ENCODE peak calls at places on chromosomes 7 and 10, in nine cellular contexts. U is GM23248, Q is hepatocyte, D is PC-3, J is GM23338, S is OCI-LY7, Z is HCT116, I is PC-9, L is SK-N-SH. K is an unnamed sample. For H3K9me2, the result is how much of the 10 kb centered on the place peaks cover.

GRCh38 chr10:123019941-123020703 is 11.3 kb downstream of the ACADSB start:
- DNase-seq in U (no peak), Z (no peak), S (no peak), I (no peak), J (peak), Q (peak), L (no peak), D (no peak), K (no peak)

GRCh38 chr7:37354661-37355131 is 94.0 kb downstream of the ELMO1 start:
- DNase-seq in Z (no peak), I (no peak), S (no peak), L (no peak), U (no peak), J (no peak), Q (peak), D (no peak), K (no peak)

GRCh38 chr7:139716156-139716942 is 61.4 kb downstream of the HIPK2 start:
- DNase-seq in U (no peak), D (no peak), Q (no peak), S (no peak), J (no peak), I (no peak), L (no peak), Z (no peak), K (no peak)

GRCh38 chr10:70887804-70888800 is at the start of gene PCBD1:
- DNase-seq in J (peak), Z (peak), D (peak), L (peak), Q (peak), U (peak), S (peak), I (peak), K (peak)

GRCh38 chr10:47057471-47057870 is 146.2 kb downstream of the PTPN20 start:
- DNase-seq in I (no peak), Q (no peak), Z (no peak), U (no peak), L (no peak), J (no peak), D (no peak), S (no peak), K (no peak)

GRCh38 chr7:98420966-98421612 is 20.2 kb upstream of the BAIAP2L1 start:
- DNase-seq in Z (peak), I (peak), J (peak), Q (peak), D (peak), S (peak), L (peak), U (peak), K (peak)

GRCh38 chr7:37208528-37208927 is 240.1 kb downstream of the ELMO1 start:
- DNase-seq in I (peak), J (peak), D (peak), Q (peak), L (peak), S (peak), U (peak), Z (peak), K (peak)

GRCh38 chr7:108181073-108181985 is 51.2 kb upstream of the LAMB4 start:
- DNase-seq in J (peak), D (peak), S (peak), I (peak), U (peak), Z (peak), Q (peak), L (peak), K (peak)

GRCh38 chr10:97882142-97883091 is 32.8 kb downstream of the GOLGA7B start:
- DNase-seq in Q (no peak), D (peak), J (no peak), I (peak), Z (peak), U (peak), L (no peak), S (no peak), K (no peak)

GRCh38 chr10:78706986-78707500 is 361.7 kb upstream of the ZMIZ1 start:
- DNase-seq in Z (no peak), S (no peak), U (no peak), Q (no peak), I (no peak), J (no peak), D (no peak), L (no peak), K (no peak)

GRCh38 chr10:130707389-130707979 is 571.3 kb downstream of the GLRX3 start:
- DNase-seq in Z (no peak), L (no peak), D (no peak), S (no peak), I (no peak), Q (no peak), J (peak), U (no peak), K (no peak)

GRCh38 chr7:100191775-100192174 is 14.1 kb downstream of the STAG3 start:
- DNase-seq in D (peak), S (peak), L (no peak), I (no peak), U (peak), Q (no peak), J (no peak), Z (no peak), K (no peak)

GRCh38 chr7:73560035-73560835 is 2.7 kb upstream of the BCL7B start:
- DNase-seq in S (no peak), J (no peak), U (peak), Z (no peak), L (peak), I (no peak), D (peak), Q (peak), K (peak)

GRCh38 chr10:60309891-60310290 is 79.8 kb downstream of the ANK3 start:
- DNase-seq in D (no peak), Z (no peak), S (no peak), U (no peak), I (no peak), L (no peak), Q (no peak), J (no peak), K (no peak)

GRCh38 chr7:112575864-112576263 is 95.1 kb downstream of the LSMEM1 start:
- DNase-seq in U (no peak), D (no peak), S (no peak), I (no peak), Z (no peak), Q (no peak), J (no peak), L (no peak), K (no peak)

GRCh38 chr7:22665816-22666375 is 61.1 kb upstream of the IL6 start:
- DNase-seq in S (no peak), L (no peak), Z (no peak), J (no peak), I (no peak), U (peak), D (peak), Q (no peak), K (no peak)

GRCh38 chr10:125034671-125035070 is 92.7 kb downstream of the ZRANB1 start:
- DNase-seq in J (no peak), D (peak), I (no peak), L (no peak), S (no peak), U (peak), Z (no peak), Q (no peak), K (no peak)

GRCh38 chr7:137328389-137329120 is 15.0 kb downstream of the PTN start:
- DNase-seq in Q (no peak), D (no peak), S (no peak), Z (no peak), J (no peak), I (no peak), L (no peak), U (no peak), K (no peak)

GRCh38 chr7:118755067-118755625 is 530.6 kb downstream of the ANKRD7 start:
- DNase-seq in S (no peak), L (no peak), Q (no peak), Z (no peak), D (peak), U (no peak), I (peak), J (no peak), K (peak)

GRCh38 chr10:14118953-14119352 is 211.8 kb downstream of the FRMD4A start:
- DNase-seq in L (no peak), I (peak), J (no peak), Z (no peak), D (peak), S (no peak), U (no peak), Q (no peak), K (no peak)

GRCh38 chr10:112490543-112490942 is 43.5 kb downstream of the VTI1A start:
- DNase-seq in I (peak), Z (peak), Q (peak), J (no peak), U (peak), L (peak), S (no peak), D (peak), K (no peak)

GRCh38 chr7:106896268-106896667 is 31.2 kb downstream of the PIK3CG start:
- DNase-seq in I (no peak), S (no peak), D (no peak), J (no peak), Z (no peak), Q (no peak), L (no peak), U (no peak), K (no peak)

GRCh38 chr7:128104109-128104742 is 73.0 kb upstream of the LRRC4 start:
- DNase-seq in J (peak), L (peak), Q (no peak), Z (no peak), D (no peak), U (peak), I (no peak), S (peak), K (no peak)

GRCh38 chr10:103807996-103808395 is 47.4 kb downstream of the SH3PXD2A start:
- DNase-seq in I (no peak), L (no peak), Q (no peak), U (no peak), D (no peak), Z (no peak), S (no peak), J (no peak), K (no peak)

GRCh38 chr7:118502235-118502634 is 277.7 kb downstream of the ANKRD7 start:
- DNase-seq in L (no peak), S (no peak), I (no peak), Z (no peak), Q (no peak), D (no peak), J (no peak), U (no peak), K (no peak)

GRCh38 chr7:26857534-26858228 is 6.7 kb downstream of the SKAP2 start:
- DNase-seq in D (no peak), Q (peak), U (no peak), Z (no peak), J (peak), L (peak), I (no peak), S (no peak), K (no peak)

GRCh38 chr7:131166066-131166465 is 161.6 kb upstream of the MKLN1 start:
- DNase-seq in J (no peak), S (no peak), U (peak), Q (no peak), I (no peak), D (peak), L (no peak), Z (no peak), K (no peak)

GRCh38 chr10:127532659-127533058 is 16.4 kb upstream of the NPS start:
- DNase-seq in Q (no peak), U (no peak), I (no peak), Z (no peak), J (no peak), D (no peak), L (no peak), S (no peak), K (no peak)

GRCh38 chr7:107631588-107631987 is 29.0 kb upstream of the SLC26A4 start:
- DNase-seq in U (no peak), Q (no peak), D (no peak), I (no peak), J (no peak), L (no peak), S (no peak), Z (no peak), K (no peak)

GRCh38 chr10:76969366-76969990 is 668.1 kb downstream of the KCNMA1 start:
- DNase-seq in Z (no peak), U (no peak), L (peak), Q (no peak), D (no peak), J (no peak), I (no peak), S (no peak), K (no peak)

GRCh38 chr7:55189878-55190436 is 171.1 kb downstream of the EGFR start:
- DNase-seq in J (peak), I (no peak), L (no peak), Z (no peak), U (no peak), S (no peak), D (no peak), Q (no peak), K (no peak)

GRCh38 chr7:133345690-133346421 is 93.0 kb downstream of the EXOC4 start:
- DNase-seq in S (no peak), Z (no peak), I (no peak), D (no peak), J (peak), L (no peak), Q (no peak), U (no peak), K (no peak)

GRCh38 chr7:133352430-133352829 is 99.6 kb downstream of the EXOC4 start:
- DNase-seq in S (no peak), Z (no peak), U (no peak), Q (no peak), D (no peak), L (no peak), J (no peak), I (no peak), K (no peak)

GRCh38 chr7:133353775-133354174 is 100.9 kb downstream of the EXOC4 start:
- DNase-seq in U (no peak), I (no peak), Z (no peak), L (no peak), S (no peak), J (no peak), D (no peak), Q (no peak), K (no peak)

GRCh38 chr7:133344275-133344674 is 91.4 kb downstream of the EXOC4 start:
- DNase-seq in Q (no peak), J (peak), I (no peak), L (peak), Z (no peak), U (peak), S (no peak), D (no peak), K (no peak)

DNA sequence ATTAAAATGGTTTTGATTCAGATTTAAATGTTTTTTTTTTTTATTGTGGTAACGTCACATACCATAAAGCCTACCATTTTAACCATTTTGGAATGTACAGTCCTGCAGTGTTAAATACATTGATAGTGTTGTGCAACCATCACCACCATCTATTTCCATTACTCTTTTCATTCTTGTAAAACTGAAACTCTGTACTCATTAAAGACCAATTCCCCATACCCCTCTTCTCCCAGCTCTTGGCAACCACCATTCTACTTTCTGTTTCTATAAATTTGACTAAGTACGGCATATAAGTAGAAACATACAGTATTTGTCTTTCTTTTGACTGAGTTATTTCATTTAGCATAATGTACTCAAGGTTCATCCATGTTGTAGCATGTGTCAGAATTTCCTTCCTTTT is 96.2 kb downstream of the EXOC4 start:
- DNase-seq in U (no peak), J (no peak), Q (no peak), S (no peak), L (no peak), Z (no peak), D (no peak), I (no peak), K (peak)
- H3K9me2 ChIP-seq in U (under half), J (under half), Q (under half), S (under half), L (under half), Z (under half), D (under half), I (under half), K (under half)

DNA sequence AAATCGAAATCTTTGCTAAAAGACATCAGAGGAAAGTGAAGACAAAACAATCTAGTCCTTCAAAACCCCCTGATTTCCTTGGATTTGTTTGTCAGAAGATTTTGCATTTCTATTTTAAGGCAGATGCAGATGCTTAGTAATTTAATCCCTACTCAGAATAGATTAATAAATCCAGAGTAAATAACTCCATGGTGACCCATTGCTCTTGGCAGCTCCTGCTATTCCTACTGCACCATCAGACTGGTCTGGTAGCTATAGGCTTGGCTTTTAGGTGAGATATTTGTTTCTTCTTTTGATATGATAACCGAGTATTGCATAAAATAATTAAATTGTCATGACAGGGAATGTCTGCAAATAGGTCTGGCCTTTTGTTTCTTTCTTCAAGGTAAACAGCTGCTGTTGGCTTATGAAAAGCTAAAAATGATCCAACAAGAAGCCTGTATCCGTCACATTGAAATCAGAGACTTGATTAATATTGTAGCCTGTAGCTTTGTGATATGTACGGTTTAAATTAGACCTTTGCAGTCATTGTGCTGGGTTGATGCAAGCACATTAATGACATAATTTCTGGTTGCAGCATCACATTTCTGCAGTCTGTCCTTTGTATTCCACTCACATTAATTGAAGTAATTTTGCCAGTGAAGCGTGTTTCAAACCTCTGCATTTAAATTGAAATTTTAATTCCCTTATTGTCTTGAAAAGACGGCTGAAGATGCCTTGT is 40.7 kb downstream of the EXOC4 start:
- DNase-seq in J (no peak), L (peak), Q (no peak), D (no peak), S (no peak), Z (no peak), U (no peak), I (no peak), K (no peak)
- H3K9me2 ChIP-seq in J (under half), L (under half), Q (under half), D (under half), S (under half), Z (under half), U (under half), I (under half), K (under half)

DNA sequence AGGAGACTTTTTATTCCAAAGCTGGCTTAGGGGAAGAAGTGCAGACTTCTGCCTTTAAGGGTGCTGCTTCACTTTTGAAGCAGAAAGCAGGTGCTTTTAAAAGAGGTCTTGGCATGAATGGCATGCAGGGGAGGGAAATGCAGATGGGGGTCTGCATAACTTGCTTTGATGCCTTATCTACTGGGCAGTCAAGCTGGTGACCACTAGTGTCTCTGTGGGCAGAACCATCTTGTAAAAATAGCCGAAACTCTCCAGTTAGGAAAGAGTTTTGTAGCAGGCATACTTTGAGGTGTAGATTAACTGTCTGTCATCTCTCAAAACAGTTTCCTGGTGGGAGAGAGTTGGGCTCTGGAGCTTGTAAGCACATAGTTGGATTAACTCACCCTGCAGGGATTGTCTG is 9.9 kb upstream of the CTNNA3 start:
- DNase-seq in Q (no peak), D (no peak), L (no peak), Z (no peak), U (no peak), J (no peak), I (no peak), S (no peak), K (no peak)
- H3K9me2 ChIP-seq in Q (under half), D (under half), L (under half), Z (under half), U (under half), J (under half), I (under half), S (under half), K (under half)

GRCh38 chr7:24701899-24702235 is 55.4 kb downstream of the GSDME start:
- DNase-seq in L (no peak), I (no peak), J (no peak), Z (no peak), D (no peak), U (no peak), S (no peak), Q (no peak), K (no peak)
- H3K9me2 ChIP-seq in L (under half), I (under half), J (under half), Z (under half), D (under half), U (under half), S (under half), Q (under half), K (under half)

GRCh38 chr7:158085741-158086695 is 501.6 kb downstream of the PTPRN2 start:
- DNase-seq in Z (no peak), D (no peak), Q (no peak), S (no peak), J (no peak), I (no peak), U (no peak), L (peak), K (no peak)

GRCh38 chr7:158083526-158084310 is 503.9 kb downstream of the PTPRN2 start:
- DNase-seq in S (no peak), Q (no peak), L (no peak), U (no peak), J (no peak), Z (no peak), D (no peak), I (no peak), K (no peak)

GRCh38 chr7:158084555-158084954 is 503.1 kb downstream of the PTPRN2 start:
- DNase-seq in Z (no peak), L (no peak), Q (no peak), S (no peak), U (no peak), J (no peak), D (no peak), I (no peak), K (no peak)

GRCh38 chr7:158082761-158083160 is 504.9 kb downstream of the PTPRN2 start:
- DNase-seq in I (no peak), S (no peak), J (no peak), D (no peak), L (no peak), Z (no peak), Q (no peak), U (no peak), K (no peak)

GRCh38 chr7:158087196-158087595 is 500.4 kb downstream of the PTPRN2 start:
- DNase-seq in U (no peak), D (no peak), I (no peak), J (no peak), L (no peak), Z (no peak), Q (no peak), S (no peak), K (no peak)
- H3K9me2 ChIP-seq in U (under half), D (under half), I (under half), J (under half), L (under half), Z (under half), Q (under half), S (under half), K (under half)

GRCh38 chr10:69552268-69552667 is 21.0 kb downstream of the NEUROG3 start:
- DNase-seq in I (no peak), J (no peak), S (no peak), Z (no peak), U (no peak), D (no peak), Q (no peak), L (no peak), K (no peak)
- H3K9me2 ChIP-seq in I (under half), J (under half), S (under half), Z (under half), U (under half), D (under half), Q (under half), L (under half), K (under half)

GRCh38 chr10:68096913-68097509 is 12.3 kb upstream of the MYPN start:
- DNase-seq in Z (peak), S (no peak), L (no peak), J (peak), Q (peak), I (peak), D (peak), U (peak), K (no peak)
- H3K9me2 ChIP-seq in Z (under half), S (under half), L (under half), J (under half), Q (under half), I (under half), D (under half), U (under half), K (under half)

DNA sequence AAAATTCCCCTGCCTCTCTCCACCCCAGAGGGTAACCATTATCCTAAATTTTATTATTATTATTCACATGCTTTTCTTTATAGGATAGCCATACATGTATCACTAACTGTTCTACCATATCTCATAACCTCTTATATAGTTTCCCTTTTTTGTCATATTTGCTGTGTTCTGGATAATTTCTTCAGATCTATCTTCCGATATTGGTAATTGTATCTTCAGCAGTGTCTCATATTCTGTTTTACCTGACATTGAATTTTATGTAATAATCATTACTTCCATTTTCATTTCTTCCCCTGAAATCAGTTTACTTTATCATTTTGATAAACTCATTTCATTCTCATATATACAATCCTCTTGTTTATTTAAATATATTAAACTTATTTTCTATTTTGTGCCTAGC is 273.5 kb downstream of the ADK start:
- DNase-seq in S (no peak), J (no peak), U (no peak), Z (no peak), Q (no peak), L (no peak), I (no peak), D (no peak), K (no peak)
- H3K9me2 ChIP-seq in S (under half), J (under half), U (under half), Z (under half), Q (under half), L (under half), I (under half), D (under half), K (under half)

K was measured in MM.1S.